ENCODE peak calls at places on chromosomes 7 and 10, in eight cellular contexts. One of them, this sample, is unnamed.
A peak's percentile ranks its signal among the peaks of the same experiment; 100 is the strongest.

GRCh38 chr10:1274098-1274745 is 218.0 kb downstream of the WDR37 start:
- DNase-seq in NCI-H1694 treated with DMSO at 0.1 percent for 48 hours: no peak
- DNase-seq in left ventricle myocardium inferior: no peak
- DNase-seq in HFF-Myc: no peak
- DNase-seq in left lobe of liver: peak; percentile 39
- DNase-seq in activated CD8-positive, alpha-beta memory T cell treated with anti-CD3 and anti-CD28 coated beads for 48 hours: no peak
- DNase-seq in Kasumi-1: no peak
- DNase-seq in activated CD4-positive, alpha-beta T cell treated with anti-CD3 and anti-CD28 coated beads for 1 hour: no peak
- DNase-seq in this sample: no peak

GRCh38 chr10:58608356-58608755 is 95.7 kb downstream of the BICC1 start:
- DNase-seq in left ventricle myocardium inferior: no peak
- DNase-seq in activated CD8-positive, alpha-beta memory T cell treated with anti-CD3 and anti-CD28 coated beads for 48 hours: no peak
- DNase-seq in Kasumi-1: no peak
- DNase-seq in HFF-Myc: no peak
- DNase-seq in activated CD4-positive, alpha-beta T cell treated with anti-CD3 and anti-CD28 coated beads for 1 hour: no peak
- DNase-seq in NCI-H1694 treated with DMSO at 0.1 percent for 48 hours: no peak
- DNase-seq in left lobe of liver: no peak
- DNase-seq in this sample: no peak

GRCh38 chr10:62157601-62158000 is 111.0 kb downstream of the RTKN2 start:
- DNase-seq in left lobe of liver: no peak
- DNase-seq in activated CD8-positive, alpha-beta memory T cell treated with anti-CD3 and anti-CD28 coated beads for 48 hours: no peak
- DNase-seq in activated CD4-positive, alpha-beta T cell treated with anti-CD3 and anti-CD28 coated beads for 1 hour: no peak
- DNase-seq in HFF-Myc: no peak
- DNase-seq in Kasumi-1: no peak
- DNase-seq in NCI-H1694 treated with DMSO at 0.1 percent for 48 hours: no peak
- DNase-seq in left ventricle myocardium inferior: no peak
- DNase-seq in this sample: no peak

GRCh38 chr7:134535919-134536299 is 8.5 kb downstream of the AKR1B10 start:
- DNase-seq in left lobe of liver: no peak
- DNase-seq in HFF-Myc: no peak
- DNase-seq in Kasumi-1: no peak
- DNase-seq in left ventricle myocardium inferior: no peak
- DNase-seq in activated CD8-positive, alpha-beta memory T cell treated with anti-CD3 and anti-CD28 coated beads for 48 hours: no peak
- DNase-seq in NCI-H1694 treated with DMSO at 0.1 percent for 48 hours: no peak
- DNase-seq in activated CD4-positive, alpha-beta T cell treated with anti-CD3 and anti-CD28 coated beads for 1 hour: no peak
- DNase-seq in this sample: no peak

GRCh38 chr7:157499121-157499834 is 162.5 kb downstream of the DNAJB6 start:
- DNase-seq in activated CD4-positive, alpha-beta T cell treated with anti-CD3 and anti-CD28 coated beads for 1 hour: no peak
- DNase-seq in left lobe of liver: peak; percentile 37
- DNase-seq in activated CD8-positive, alpha-beta memory T cell treated with anti-CD3 and anti-CD28 coated beads for 48 hours: no peak
- DNase-seq in NCI-H1694 treated with DMSO at 0.1 percent for 48 hours: no peak
- DNase-seq in HFF-Myc: no peak
- DNase-seq in left ventricle myocardium inferior: peak; percentile 4
- DNase-seq in Kasumi-1: no peak
- DNase-seq in this sample: no peak

GRCh38 chr7:131219277-131220041 is 108.2 kb upstream of the MKLN1 start:
- DNase-seq in Kasumi-1: peak; percentile 34
- DNase-seq in HFF-Myc: no peak
- DNase-seq in NCI-H1694 treated with DMSO at 0.1 percent for 48 hours: no peak
- DNase-seq in activated CD8-positive, alpha-beta memory T cell treated with anti-CD3 and anti-CD28 coated beads for 48 hours: no peak
- DNase-seq in left lobe of liver: no peak
- DNase-seq in activated CD4-positive, alpha-beta T cell treated with anti-CD3 and anti-CD28 coated beads for 1 hour: no peak
- DNase-seq in left ventricle myocardium inferior: peak; percentile 54
- DNase-seq in this sample: peak; percentile 81

GRCh38 chr7:122715183-122715582 is 12.5 kb upstream of the RNF148 start:
- DNase-seq in activated CD4-positive, alpha-beta T cell treated with anti-CD3 and anti-CD28 coated beads for 1 hour: no peak
- DNase-seq in left lobe of liver: no peak
- DNase-seq in activated CD8-positive, alpha-beta memory T cell treated with anti-CD3 and anti-CD28 coated beads for 48 hours: no peak
- DNase-seq in HFF-Myc: no peak
- DNase-seq in left ventricle myocardium inferior: no peak
- DNase-seq in Kasumi-1: no peak
- DNase-seq in NCI-H1694 treated with DMSO at 0.1 percent for 48 hours: no peak
- DNase-seq in this sample: no peak

GRCh38 chr10:105243381-105243780 is 602.3 kb downstream of the SORCS3 start:
- DNase-seq in Kasumi-1: no peak
- DNase-seq in HFF-Myc: no peak
- DNase-seq in activated CD8-positive, alpha-beta memory T cell treated with anti-CD3 and anti-CD28 coated beads for 48 hours: no peak
- DNase-seq in activated CD4-positive, alpha-beta T cell treated with anti-CD3 and anti-CD28 coated beads for 1 hour: no peak
- DNase-seq in NCI-H1694 treated with DMSO at 0.1 percent for 48 hours: no peak
- DNase-seq in left ventricle myocardium inferior: no peak
- DNase-seq in left lobe of liver: no peak
- DNase-seq in this sample: no peak

This sample was measured in coronary artery.